ENCODE peak calls at places on chromosomes 6 and 20, in nine cellular contexts. One of them, this sample, is unnamed.

GRCh38 chr6:137283940-137284910 is 65.0 kb upstream of the IFNGR1 start:
- DNase-seq in neural progenitor cell: no peak
- DNase-seq in H1: no peak
- DNase-seq in choroid plexus epithelial cell: peak; percentile 55
- DNase-seq in mucosa of descending colon: no peak
- DNase-seq in heart left ventricle: no peak
- DNase-seq in HL-60: no peak
- DNase-seq in psoas muscle: no peak
- DNase-seq in OCI-LY7: no peak
- DNase-seq in this sample: no peak

GRCh38 chr20:40513010-40513409 is 176.0 kb downstream of the MAFB start:
- DNase-seq in psoas muscle: no peak
- DNase-seq in mucosa of descending colon: no peak
- DNase-seq in OCI-LY7: no peak
- DNase-seq in choroid plexus epithelial cell: no peak
- DNase-seq in HL-60: no peak
- DNase-seq in heart left ventricle: no peak
- DNase-seq in neural progenitor cell: no peak
- DNase-seq in H1: no peak
- DNase-seq in this sample: no peak

GRCh38 chr6:20377623-20378265 is 23.9 kb upstream of the E2F3 start:
- DNase-seq in psoas muscle: no peak
- DNase-seq in neural progenitor cell: no peak
- DNase-seq in mucosa of descending colon: no peak
- DNase-seq in OCI-LY7: peak; percentile 17
- DNase-seq in HL-60: no peak
- DNase-seq in choroid plexus epithelial cell: peak; percentile 78
- DNase-seq in H1: no peak
- DNase-seq in heart left ventricle: no peak
- DNase-seq in this sample: no peak

GRCh38 chr6:158737082-158737709 is 82.0 kb downstream of the EZR start:
- DNase-seq in choroid plexus epithelial cell: no peak
- DNase-seq in HL-60: no peak
- DNase-seq in mucosa of descending colon: no peak
- DNase-seq in OCI-LY7: no peak
- DNase-seq in psoas muscle: no peak
- DNase-seq in heart left ventricle: no peak
- DNase-seq in neural progenitor cell: no peak
- DNase-seq in H1: no peak
- DNase-seq in this sample: no peak

GRCh38 chr20:19996970-19997369 is 20.2 kb upstream of the NAA20 start:
- DNase-seq in choroid plexus epithelial cell: peak; percentile 34
- DNase-seq in heart left ventricle: no peak
- DNase-seq in neural progenitor cell: no peak
- DNase-seq in HL-60: no peak
- DNase-seq in H1: no peak
- DNase-seq in OCI-LY7: no peak
- DNase-seq in mucosa of descending colon: no peak
- DNase-seq in psoas muscle: no peak
- DNase-seq in this sample: no peak

GRCh38 chr6:152750694-152751093 is at the start of gene VIP:
- DNase-seq in H1: peak; percentile 36
- DNase-seq in heart left ventricle: no peak
- DNase-seq in HL-60: no peak
- DNase-seq in mucosa of descending colon: no peak
- DNase-seq in neural progenitor cell: peak; percentile 82
- DNase-seq in choroid plexus epithelial cell: peak; percentile 66
- DNase-seq in psoas muscle: no peak
- DNase-seq in OCI-LY7: peak; percentile 10
- DNase-seq in this sample: peak; percentile 66

GRCh38 chr20:43191946-43192847 is 2.5 kb upstream of the PTPRT start:
- DNase-seq in psoas muscle: no peak
- DNase-seq in choroid plexus epithelial cell: peak; percentile 6
- DNase-seq in neural progenitor cell: peak; percentile 73
- DNase-seq in OCI-LY7: peak; percentile 18
- DNase-seq in mucosa of descending colon: no peak
- DNase-seq in HL-60: peak; percentile 20
- DNase-seq in heart left ventricle: no peak
- DNase-seq in H1: peak; percentile 51
- DNase-seq in this sample: peak; percentile 15

GRCh38 chr6:164122109-164122508 is 707.6 kb downstream of the QKI start:
- DNase-seq in psoas muscle: no peak
- DNase-seq in OCI-LY7: no peak
- DNase-seq in choroid plexus epithelial cell: no peak
- DNase-seq in mucosa of descending colon: no peak
- DNase-seq in H1: no peak
- DNase-seq in HL-60: no peak
- DNase-seq in heart left ventricle: no peak
- DNase-seq in neural progenitor cell: no peak
- DNase-seq in this sample: no peak

GRCh38 chr20:15012551-15012950 is 675.1 kb upstream of the FLRT3 start:
- DNase-seq in mucosa of descending colon: no peak
- DNase-seq in neural progenitor cell: peak; percentile 54
- DNase-seq in psoas muscle: no peak
- DNase-seq in HL-60: no peak
- DNase-seq in H1: no peak
- DNase-seq in OCI-LY7: no peak
- DNase-seq in choroid plexus epithelial cell: no peak
- DNase-seq in heart left ventricle: no peak
- DNase-seq in this sample: no peak

GRCh38 chr6:79468587-79468986 is 68.6 kb downstream of the LCA5 start:
- DNase-seq in OCI-LY7: no peak
- DNase-seq in psoas muscle: no peak
- DNase-seq in neural progenitor cell: no peak
- DNase-seq in heart left ventricle: no peak
- DNase-seq in HL-60: no peak
- DNase-seq in H1: no peak
- DNase-seq in mucosa of descending colon: no peak
- DNase-seq in choroid plexus epithelial cell: no peak
- DNase-seq in this sample: no peak

GRCh38 chr6:98672681-98673475 is 161.5 kb upstream of the POU3F2 start:
- DNase-seq in neural progenitor cell: no peak
- DNase-seq in choroid plexus epithelial cell: no peak
- DNase-seq in HL-60: no peak
- DNase-seq in heart left ventricle: no peak
- DNase-seq in H1: no peak
- DNase-seq in OCI-LY7: no peak
- DNase-seq in psoas muscle: no peak
- DNase-seq in mucosa of descending colon: no peak
- DNase-seq in this sample: no peak

GRCh38 chr6:128519132-128519930 is 1.1 kb downstream of the PTPRK start:
- DNase-seq in H1: no peak
- DNase-seq in neural progenitor cell: peak; percentile 78
- DNase-seq in OCI-LY7: no peak
- DNase-seq in mucosa of descending colon: peak; percentile 74
- DNase-seq in HL-60: no peak
- DNase-seq in heart left ventricle: peak; percentile 50
- DNase-seq in choroid plexus epithelial cell: peak; percentile 63
- DNase-seq in psoas muscle: peak; percentile 33
- DNase-seq in this sample: peak; percentile 55

GRCh38 chr6:9563996-9564395 is 850.9 kb downstream of the TFAP2A start:
- DNase-seq in heart left ventricle: no peak
- DNase-seq in mucosa of descending colon: no peak
- DNase-seq in HL-60: no peak
- DNase-seq in neural progenitor cell: no peak
- DNase-seq in H1: no peak
- DNase-seq in OCI-LY7: no peak
- DNase-seq in choroid plexus epithelial cell: no peak
- DNase-seq in psoas muscle: no peak
- DNase-seq in this sample: no peak

GRCh38 chr6:116313377-116313776 is 33.6 kb upstream of the TSPYL1 start:
- DNase-seq in choroid plexus epithelial cell: peak; percentile 14
- DNase-seq in OCI-LY7: no peak
- DNase-seq in neural progenitor cell: no peak
- DNase-seq in mucosa of descending colon: no peak
- DNase-seq in psoas muscle: no peak
- DNase-seq in HL-60: no peak
- DNase-seq in heart left ventricle: no peak
- DNase-seq in H1: no peak
- DNase-seq in this sample: peak; percentile 17

GRCh38 chr6:81088133-81088532 is 664.3 kb downstream of the TENT5A start:
- DNase-seq in H1: no peak
- DNase-seq in neural progenitor cell: no peak
- DNase-seq in mucosa of descending colon: no peak
- DNase-seq in psoas muscle: no peak
- DNase-seq in heart left ventricle: no peak
- DNase-seq in choroid plexus epithelial cell: no peak
- DNase-seq in HL-60: no peak
- DNase-seq in OCI-LY7: no peak
- DNase-seq in this sample: no peak

DNA sequence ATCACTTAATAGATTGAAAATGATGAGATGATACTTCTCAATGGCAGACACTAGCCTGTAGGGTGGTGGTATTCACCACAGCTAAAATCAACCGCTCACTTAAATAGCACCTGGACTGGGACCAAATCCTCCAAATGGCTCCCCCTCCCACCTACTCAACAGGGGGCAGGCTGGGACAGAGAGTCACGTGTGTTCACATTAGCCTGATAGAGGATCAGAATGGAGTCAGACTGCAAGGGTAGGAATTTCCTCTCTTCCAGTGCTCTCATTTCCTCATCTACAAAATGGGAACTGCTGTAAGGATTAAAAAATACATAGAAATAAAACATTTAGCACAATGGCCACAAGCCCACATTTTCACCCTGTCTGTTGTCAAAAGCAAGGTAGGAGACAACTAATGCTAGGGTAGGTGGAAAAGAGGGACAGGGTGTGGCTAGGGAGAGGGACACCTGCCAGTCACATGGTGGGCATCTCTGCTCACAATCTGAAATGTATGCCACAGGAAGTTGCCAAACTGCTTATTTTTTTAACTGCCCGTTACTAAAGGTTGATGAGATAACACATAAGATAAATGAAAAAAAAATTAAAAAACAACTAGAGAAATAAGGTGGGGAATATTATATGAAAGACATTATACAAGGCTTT is 55.3 kb downstream of the BACH2 start:
- DNase-seq in mucosa of descending colon: no peak
- DNase-seq in OCI-LY7: no peak
- DNase-seq in heart left ventricle: peak; percentile 39
- DNase-seq in HL-60: peak; percentile 21
- DNase-seq in neural progenitor cell: peak; percentile 12
- DNase-seq in psoas muscle: no peak
- DNase-seq in choroid plexus epithelial cell: no peak
- DNase-seq in H1: no peak
- DNase-seq in this sample: no peak
- H3K4me3 ChIP-seq in mucosa of descending colon: no peak overlapping the region
- H3K4me3 ChIP-seq in OCI-LY7: no peak overlapping the region
- H3K4me3 ChIP-seq in heart left ventricle: no peak overlapping the region
- H3K4me3 ChIP-seq in HL-60: no peak overlapping the region
- H3K4me3 ChIP-seq in neural progenitor cell: no peak overlapping the region
- H3K4me3 ChIP-seq in psoas muscle: no peak overlapping the region
- H3K4me3 ChIP-seq in choroid plexus epithelial cell: no peak overlapping the region
- H3K4me3 ChIP-seq in H1: no peak overlapping the region
- H3K4me3 ChIP-seq in this sample: no peak overlapping the region

GRCh38 chr6:169277619-169278018 is 24.0 kb upstream of the THBS2 start:
- DNase-seq in H1: no peak
- DNase-seq in HL-60: no peak
- DNase-seq in mucosa of descending colon: no peak
- DNase-seq in choroid plexus epithelial cell: no peak
- DNase-seq in psoas muscle: no peak
- DNase-seq in neural progenitor cell: no peak
- DNase-seq in heart left ventricle: no peak
- DNase-seq in OCI-LY7: no peak
- DNase-seq in this sample: no peak

GRCh38 chr6:169273511-169273910 is 19.9 kb upstream of the THBS2 start:
- DNase-seq in psoas muscle: no peak
- DNase-seq in mucosa of descending colon: no peak
- DNase-seq in neural progenitor cell: no peak
- DNase-seq in OCI-LY7: no peak
- DNase-seq in choroid plexus epithelial cell: no peak
- DNase-seq in HL-60: no peak
- DNase-seq in H1: no peak
- DNase-seq in heart left ventricle: no peak
- DNase-seq in this sample: no peak

GRCh38 chr6:169269180-169270076 is 15.8 kb upstream of the THBS2 start:
- DNase-seq in H1: no peak
- DNase-seq in choroid plexus epithelial cell: peak; percentile 60
- DNase-seq in HL-60: no peak
- DNase-seq in heart left ventricle: peak; percentile 53
- DNase-seq in neural progenitor cell: no peak
- DNase-seq in mucosa of descending colon: no peak
- DNase-seq in OCI-LY7: no peak
- DNase-seq in psoas muscle: peak; percentile 51
- DNase-seq in this sample: peak; percentile 64

GRCh38 chr6:169271158-169271936 is 17.7 kb upstream of the THBS2 start:
- DNase-seq in psoas muscle: no peak
- DNase-seq in OCI-LY7: no peak
- DNase-seq in heart left ventricle: no peak
- DNase-seq in HL-60: no peak
- DNase-seq in neural progenitor cell: peak; percentile 47
- DNase-seq in mucosa of descending colon: no peak
- DNase-seq in H1: no peak
- DNase-seq in choroid plexus epithelial cell: no peak
- DNase-seq in this sample: no peak

GRCh38 chr6:169274761-169275160 is 21.1 kb upstream of the THBS2 start:
- DNase-seq in OCI-LY7: no peak
- DNase-seq in psoas muscle: no peak
- DNase-seq in H1: no peak
- DNase-seq in choroid plexus epithelial cell: peak; percentile 34
- DNase-seq in heart left ventricle: no peak
- DNase-seq in neural progenitor cell: no peak
- DNase-seq in mucosa of descending colon: no peak
- DNase-seq in HL-60: no peak
- DNase-seq in this sample: no peak
- TF ChIP-seq CTCF in OCI-LY7: no peak
- TF ChIP-seq CTCF in psoas muscle: no peak
- TF ChIP-seq CTCF in H1: no peak
- TF ChIP-seq CTCF in choroid plexus epithelial cell: no peak
- TF ChIP-seq CTCF in heart left ventricle: no peak
- TF ChIP-seq CTCF in neural progenitor cell: no peak
- TF ChIP-seq CTCF in mucosa of descending colon: no peak
- TF ChIP-seq CTCF in HL-60: no peak
- TF ChIP-seq CTCF in this sample: no peak

DNA sequence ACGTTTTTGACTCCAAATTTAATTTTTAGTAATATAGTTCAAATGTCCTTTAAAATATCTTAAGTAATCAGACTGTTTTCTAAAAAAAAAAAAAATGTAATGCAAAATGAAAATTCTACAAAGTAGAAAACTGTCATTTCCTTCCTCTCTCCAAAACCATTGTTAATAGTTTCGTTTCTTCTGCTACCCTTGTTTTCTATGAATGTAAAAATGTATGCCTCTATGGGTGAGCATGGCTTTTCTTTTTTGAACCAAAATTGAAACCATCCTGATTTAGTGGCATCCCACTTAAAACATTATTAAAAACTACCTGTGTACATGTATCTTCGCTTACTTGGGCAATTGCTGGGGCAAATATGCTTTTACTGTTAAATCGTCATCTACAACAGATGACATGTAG is 65.0 kb downstream of the UTRN start:
- DNase-seq in psoas muscle: no peak
- DNase-seq in neural progenitor cell: no peak
- DNase-seq in heart left ventricle: no peak
- DNase-seq in mucosa of descending colon: no peak
- DNase-seq in OCI-LY7: peak; percentile 26
- DNase-seq in HL-60: no peak
- DNase-seq in choroid plexus epithelial cell: no peak
- DNase-seq in H1: no peak
- DNase-seq in this sample: no peak
- H3K4me3 ChIP-seq in psoas muscle: no peak overlapping the region
- H3K4me3 ChIP-seq in neural progenitor cell: no peak overlapping the region
- H3K4me3 ChIP-seq in heart left ventricle: peak overlapping the region; percentile 22
- H3K4me3 ChIP-seq in mucosa of descending colon: no peak overlapping the region
- H3K4me3 ChIP-seq in OCI-LY7: peak overlapping the region; percentile 34
- H3K4me3 ChIP-seq in HL-60: no peak overlapping the region
- H3K4me3 ChIP-seq in choroid plexus epithelial cell: no peak overlapping the region
- H3K4me3 ChIP-seq in H1: no peak overlapping the region
- H3K4me3 ChIP-seq in this sample: no peak overlapping the region

GRCh38 chr6:62775427-62776022 is 435.7 kb upstream of the FKBP1C start:
- DNase-seq in psoas muscle: no peak
- DNase-seq in OCI-LY7: peak; percentile 44
- DNase-seq in mucosa of descending colon: no peak
- DNase-seq in neural progenitor cell: peak; percentile 44
- DNase-seq in HL-60: peak; percentile 3
- DNase-seq in heart left ventricle: no peak
- DNase-seq in H1: no peak
- DNase-seq in choroid plexus epithelial cell: peak; percentile 7
- DNase-seq in this sample: peak; percentile 28
- TF ChIP-seq CTCF in psoas muscle: peak; percentile 19
- TF ChIP-seq CTCF in OCI-LY7: peak; percentile 93
- TF ChIP-seq CTCF in mucosa of descending colon: peak; percentile 20
- TF ChIP-seq CTCF in neural progenitor cell: peak; percentile 84
- TF ChIP-seq CTCF in HL-60: no peak
- TF ChIP-seq CTCF in heart left ventricle: peak; percentile 28
- TF ChIP-seq CTCF in H1: peak; percentile 17
- TF ChIP-seq CTCF in choroid plexus epithelial cell: peak; percentile 30
- TF ChIP-seq CTCF in this sample: peak; percentile 39

This sample was measured in epithelial cell of esophagus.